ENCODE peak calls at places on chromosomes 6 and 20, in nine cellular contexts. V is GM12892, R is Peyer's patch, Y is A549, M is HCT116, G is heart left ventricle, H is uterus, K is GM12878, S is lower leg skin. T is an unnamed sample.
A peak's percentile ranks its signal among the peaks of the same experiment; 100 is the strongest.

GRCh38 chr6:66277400-66277799 is 570.4 kb upstream of the EYS start:
- DNase-seq in V (no peak), R (no peak), Y (no peak), M (no peak), G (no peak), H (no peak), K (no peak), S (no peak), T (no peak)

GRCh38 chr6:140082867-140083297 is 708.4 kb upstream of the CITED2 start:
- DNase-seq in V (no peak), R (no peak), Y (no peak), M (no peak), G (no peak), H (peak; percentile 52), K (no peak), S (no peak), T (no peak)

GRCh38 chr20:32114305-32114960 is 4.9 kb downstream of the TM9SF4 start:
- DNase-seq in V (no peak), R (no peak), Y (no peak), M (no peak), G (no peak), H (no peak), K (no peak), S (peak; percentile 69), T (no peak)

GRCh38 chr6:121260651-121261102 is 73.6 kb downstream of the TBC1D32 start:
- DNase-seq in V (no peak), R (no peak), Y (no peak), M (no peak), G (peak; percentile 79), H (no peak), K (no peak), S (no peak), T (no peak)

GRCh38 chr20:61600061-61600460 is 348.0 kb downstream of the CDH4 start:
- DNase-seq in V (no peak), R (no peak), Y (no peak), M (no peak), G (no peak), H (no peak), K (no peak), S (no peak), T (no peak)

GRCh38 chr6:1396952-1397868 is 7.8 kb downstream of the FOXF2 start:
- DNase-seq in V (peak; percentile 73), R (peak; percentile 87), Y (peak; percentile 66), M (peak; percentile 54), G (no peak), H (peak; percentile 26), K (peak; percentile 43), S (peak; percentile 92), T (no peak)

GRCh38 chr20:49276201-49276894 is 1.5 kb downstream of the ZNFX1 start:
- DNase-seq in V (peak; percentile 23), R (peak; percentile 56), Y (no peak), M (no peak), G (no peak), H (no peak), K (no peak), S (no peak), T (no peak)

GRCh38 chr20:31860431-31861345 is 9.6 kb downstream of the DUSP15 start:
- DNase-seq in V (no peak), R (peak; percentile 48), Y (peak; percentile 44), M (no peak), G (peak; percentile 40), H (peak; percentile 13), K (no peak), S (peak; percentile 82), T (peak; percentile 11)

GRCh38 chr6:51166914-51167313 is 348.2 kb downstream of the TFAP2B start:
- DNase-seq in V (no peak), R (no peak), Y (no peak), M (no peak), G (no peak), H (no peak), K (no peak), S (no peak), T (no peak)

DNA sequence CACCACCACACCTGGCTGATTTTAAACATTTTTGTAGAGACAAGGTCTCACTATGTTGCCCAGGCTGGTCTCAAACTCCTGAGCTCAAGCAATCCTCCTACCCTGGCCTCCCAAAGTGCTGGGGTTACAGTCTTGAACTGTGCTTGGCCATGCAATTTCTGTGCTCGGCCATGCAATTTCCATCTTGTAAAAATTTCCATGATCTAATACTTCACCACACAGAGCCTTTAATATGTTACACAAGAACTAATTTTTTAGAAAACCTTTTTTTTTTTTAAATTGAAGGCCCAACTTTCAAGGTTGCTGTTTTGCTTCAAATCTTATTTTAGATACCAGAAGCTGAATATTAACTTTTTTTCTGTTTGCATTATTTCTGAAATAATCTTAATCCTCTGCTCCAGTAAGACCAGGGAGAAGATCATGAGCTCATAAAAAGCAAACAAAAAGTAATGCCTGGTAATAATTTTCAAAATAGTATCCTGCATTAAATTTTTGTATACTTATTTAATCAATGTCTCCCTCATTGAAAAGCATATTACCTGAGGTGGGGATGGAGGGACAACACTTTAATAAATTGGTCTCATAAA is 38.1 kb upstream of the ARMC2 start:
- DNase-seq in V (no peak), R (no peak), Y (no peak), M (no peak), G (no peak), H (no peak), K (no peak), S (no peak), T (no peak)
- TF ChIP-seq POLR2A in V (no peak), R (no peak), Y (no peak), M (no peak), G (no peak), H (no peak), K (no peak), S (no peak), T (no peak)

DNA sequence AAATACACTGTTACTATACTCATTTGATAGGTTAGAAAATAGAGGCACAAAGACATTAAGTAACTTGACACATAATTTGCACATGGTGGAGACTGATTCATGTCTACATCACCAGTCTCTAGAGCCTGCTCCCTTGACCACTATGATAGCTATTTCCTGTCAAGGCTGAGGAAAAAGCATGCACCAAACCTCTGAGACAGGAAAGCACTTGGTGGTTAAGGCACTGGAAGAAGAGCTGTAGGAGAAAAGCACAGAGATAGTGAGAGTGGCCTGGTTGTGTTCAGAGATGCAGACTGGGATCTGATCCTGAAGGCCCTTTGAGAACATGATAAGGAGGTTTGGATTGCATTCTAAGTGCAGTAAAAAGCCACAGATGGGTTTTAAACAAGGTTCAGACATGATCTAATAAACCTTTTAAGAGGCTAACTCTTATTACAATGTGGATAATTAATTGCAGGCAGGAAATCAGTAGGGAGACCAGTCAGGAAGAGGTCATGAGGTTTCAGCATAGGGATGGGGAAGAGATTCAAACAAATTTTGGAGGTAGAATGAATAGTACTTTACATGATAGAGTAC is 168.9 kb downstream of the PHF3 start:
- DNase-seq in V (no peak), R (no peak), Y (no peak), M (no peak), G (no peak), H (no peak), K (no peak), S (no peak), T (no peak)
- TF ChIP-seq POLR2A in V (no peak), R (no peak), Y (no peak), M (no peak), G (no peak), H (no peak), K (no peak), S (no peak), T (no peak)

GRCh38 chr6:45421700-45422540 is 44.2 kb upstream of the SUPT3H start:
- DNase-seq in V (peak; percentile 20), R (peak; percentile 80), Y (peak; percentile 42), M (no peak), G (peak; percentile 50), H (peak; percentile 41), K (no peak), S (peak; percentile 89), T (peak; percentile 34)
- TF ChIP-seq POLR2A in V (no peak), R (no peak), Y (no peak), M (no peak), G (no peak), H (no peak), K (no peak), S (no peak), T (no peak)

GRCh38 chr20:10433623-10434466 is at the start of gene MKKS:
- DNase-seq in V (peak; percentile 66), R (peak; percentile 94), Y (peak; percentile 95), M (peak; percentile 80), G (peak; percentile 95), H (peak; percentile 89), K (no peak), S (peak; percentile 97), T (peak; percentile 85)
- TF ChIP-seq POLR2A in V (peak; percentile 21), R (peak; percentile 59), Y (peak; percentile 50), M (no peak), G (peak; percentile 44), H (peak; percentile 24), K (peak; percentile 83), S (no peak), T (no peak)

T was measured in gastrocnemius medialis.